ENCODE peak calls at places on chromosomes 11 and 22, in ten cellular contexts. One of them, this sample, is unnamed.
A peak's percentile ranks its signal among the peaks of the same experiment; 100 is the strongest.

GRCh38 chr22:43421914-43422615 is 10.3 kb downstream of the MPPED1 start:
- DNase-seq in stimulated activated CD4-positive, alpha-beta T cell treated with anti-CD3 and anti-CD28 coated beads, Interleukin-12 subunit alpha, Interleukin-12 subunit beta, amount 100 ng/mL, for 4 hours: no peak
- DNase-seq in T1000: no peak
- DNase-seq in activated CD4-positive, alpha-beta T cell treated with anti-CD3 and anti-CD28 coated beads, Interleukin-2, amount 50 U/mL, for 1 hour: no peak
- DNase-seq in NCI-H82: no peak
- DNase-seq in iPS-NIHi11: no peak
- DNase-seq in neural crest cell: no peak
- DNase-seq in COR-L47: no peak
- DNase-seq in midbrain: no peak
- DNase-seq in activated CD8-positive, alpha-beta memory T cell treated with anti-CD3 and anti-CD28 coated beads for 24 hours: no peak
- DNase-seq in this sample: no peak

GRCh38 chr22:44819966-44820631 is 67.7 kb downstream of the ARHGAP8 start:
- DNase-seq in activated CD8-positive, alpha-beta memory T cell treated with anti-CD3 and anti-CD28 coated beads for 24 hours: no peak
- DNase-seq in NCI-H82: no peak
- DNase-seq in activated CD4-positive, alpha-beta T cell treated with anti-CD3 and anti-CD28 coated beads, Interleukin-2, amount 50 U/mL, for 1 hour: no peak
- DNase-seq in iPS-NIHi11: peak; percentile 13
- DNase-seq in stimulated activated CD4-positive, alpha-beta T cell treated with anti-CD3 and anti-CD28 coated beads, Interleukin-12 subunit alpha, Interleukin-12 subunit beta, amount 100 ng/mL, for 4 hours: no peak
- DNase-seq in midbrain: no peak
- DNase-seq in T1000: no peak
- DNase-seq in neural crest cell: no peak
- DNase-seq in COR-L47: no peak
- DNase-seq in this sample: no peak

GRCh38 chr11:117473692-117474091 is 146.0 kb downstream of the CEP164 start:
- DNase-seq in midbrain: no peak
- DNase-seq in COR-L47: peak; percentile 95
- DNase-seq in stimulated activated CD4-positive, alpha-beta T cell treated with anti-CD3 and anti-CD28 coated beads, Interleukin-12 subunit alpha, Interleukin-12 subunit beta, amount 100 ng/mL, for 4 hours: no peak
- DNase-seq in activated CD4-positive, alpha-beta T cell treated with anti-CD3 and anti-CD28 coated beads, Interleukin-2, amount 50 U/mL, for 1 hour: no peak
- DNase-seq in NCI-H82: no peak
- DNase-seq in T1000: no peak
- DNase-seq in neural crest cell: no peak
- DNase-seq in iPS-NIHi11: peak; percentile 31
- DNase-seq in activated CD8-positive, alpha-beta memory T cell treated with anti-CD3 and anti-CD28 coated beads for 24 hours: no peak
- DNase-seq in this sample: no peak

GRCh38 chr22:30873086-30873650 is 95.4 kb downstream of the MORC2 start:
- DNase-seq in activated CD8-positive, alpha-beta memory T cell treated with anti-CD3 and anti-CD28 coated beads for 24 hours: no peak
- DNase-seq in iPS-NIHi11: peak; percentile 13
- DNase-seq in T1000: no peak
- DNase-seq in activated CD4-positive, alpha-beta T cell treated with anti-CD3 and anti-CD28 coated beads, Interleukin-2, amount 50 U/mL, for 1 hour: no peak
- DNase-seq in COR-L47: no peak
- DNase-seq in neural crest cell: no peak
- DNase-seq in stimulated activated CD4-positive, alpha-beta T cell treated with anti-CD3 and anti-CD28 coated beads, Interleukin-12 subunit alpha, Interleukin-12 subunit beta, amount 100 ng/mL, for 4 hours: no peak
- DNase-seq in midbrain: no peak
- DNase-seq in NCI-H82: no peak
- DNase-seq in this sample: no peak

GRCh38 chr11:125401746-125402145 is 94.3 kb downstream of the FEZ1 start:
- DNase-seq in COR-L47: no peak
- DNase-seq in iPS-NIHi11: peak; percentile 60
- DNase-seq in neural crest cell: no peak
- DNase-seq in activated CD4-positive, alpha-beta T cell treated with anti-CD3 and anti-CD28 coated beads, Interleukin-2, amount 50 U/mL, for 1 hour: no peak
- DNase-seq in activated CD8-positive, alpha-beta memory T cell treated with anti-CD3 and anti-CD28 coated beads for 24 hours: no peak
- DNase-seq in T1000: no peak
- DNase-seq in midbrain: no peak
- DNase-seq in stimulated activated CD4-positive, alpha-beta T cell treated with anti-CD3 and anti-CD28 coated beads, Interleukin-12 subunit alpha, Interleukin-12 subunit beta, amount 100 ng/mL, for 4 hours: no peak
- DNase-seq in NCI-H82: peak; percentile 95
- DNase-seq in this sample: no peak

GRCh38 chr11:13767461-13767860 is 99.0 kb downstream of the FAR1 start:
- DNase-seq in T1000: no peak
- DNase-seq in COR-L47: no peak
- DNase-seq in neural crest cell: no peak
- DNase-seq in iPS-NIHi11: no peak
- DNase-seq in activated CD8-positive, alpha-beta memory T cell treated with anti-CD3 and anti-CD28 coated beads for 24 hours: no peak
- DNase-seq in activated CD4-positive, alpha-beta T cell treated with anti-CD3 and anti-CD28 coated beads, Interleukin-2, amount 50 U/mL, for 1 hour: no peak
- DNase-seq in midbrain: no peak
- DNase-seq in stimulated activated CD4-positive, alpha-beta T cell treated with anti-CD3 and anti-CD28 coated beads, Interleukin-12 subunit alpha, Interleukin-12 subunit beta, amount 100 ng/mL, for 4 hours: no peak
- DNase-seq in NCI-H82: no peak
- DNase-seq in this sample: no peak

GRCh38 chr11:75595511-75595910 is 33.5 kb downstream of the SERPINH1 start:
- DNase-seq in neural crest cell: no peak
- DNase-seq in activated CD4-positive, alpha-beta T cell treated with anti-CD3 and anti-CD28 coated beads, Interleukin-2, amount 50 U/mL, for 1 hour: no peak
- DNase-seq in COR-L47: no peak
- DNase-seq in T1000: no peak
- DNase-seq in NCI-H82: no peak
- DNase-seq in iPS-NIHi11: no peak
- DNase-seq in stimulated activated CD4-positive, alpha-beta T cell treated with anti-CD3 and anti-CD28 coated beads, Interleukin-12 subunit alpha, Interleukin-12 subunit beta, amount 100 ng/mL, for 4 hours: no peak
- DNase-seq in midbrain: no peak
- DNase-seq in activated CD8-positive, alpha-beta memory T cell treated with anti-CD3 and anti-CD28 coated beads for 24 hours: no peak
- DNase-seq in this sample: no peak

GRCh38 chr22:45965565-45965962 is 11.4 kb downstream of the WNT7B start:
- DNase-seq in NCI-H82: no peak
- DNase-seq in neural crest cell: no peak
- DNase-seq in iPS-NIHi11: no peak
- DNase-seq in midbrain: no peak
- DNase-seq in T1000: no peak
- DNase-seq in stimulated activated CD4-positive, alpha-beta T cell treated with anti-CD3 and anti-CD28 coated beads, Interleukin-12 subunit alpha, Interleukin-12 subunit beta, amount 100 ng/mL, for 4 hours: no peak
- DNase-seq in activated CD8-positive, alpha-beta memory T cell treated with anti-CD3 and anti-CD28 coated beads for 24 hours: no peak
- DNase-seq in COR-L47: no peak
- DNase-seq in activated CD4-positive, alpha-beta T cell treated with anti-CD3 and anti-CD28 coated beads, Interleukin-2, amount 50 U/mL, for 1 hour: no peak
- DNase-seq in this sample: no peak

GRCh38 chr11:18794956-18795355 is 3.4 kb upstream of the PTPN5 start:
- DNase-seq in neural crest cell: no peak
- DNase-seq in iPS-NIHi11: no peak
- DNase-seq in COR-L47: no peak
- DNase-seq in midbrain: no peak
- DNase-seq in activated CD8-positive, alpha-beta memory T cell treated with anti-CD3 and anti-CD28 coated beads for 24 hours: peak; percentile 9
- DNase-seq in T1000: no peak
- DNase-seq in activated CD4-positive, alpha-beta T cell treated with anti-CD3 and anti-CD28 coated beads, Interleukin-2, amount 50 U/mL, for 1 hour: no peak
- DNase-seq in stimulated activated CD4-positive, alpha-beta T cell treated with anti-CD3 and anti-CD28 coated beads, Interleukin-12 subunit alpha, Interleukin-12 subunit beta, amount 100 ng/mL, for 4 hours: no peak
- DNase-seq in NCI-H82: no peak
- DNase-seq in this sample: no peak

GRCh38 chr11:12677131-12677530 is 2.9 kb downstream of the TEAD1 start:
- DNase-seq in T1000: no peak
- DNase-seq in activated CD8-positive, alpha-beta memory T cell treated with anti-CD3 and anti-CD28 coated beads for 24 hours: no peak
- DNase-seq in COR-L47: peak; percentile 39
- DNase-seq in iPS-NIHi11: no peak
- DNase-seq in stimulated activated CD4-positive, alpha-beta T cell treated with anti-CD3 and anti-CD28 coated beads, Interleukin-12 subunit alpha, Interleukin-12 subunit beta, amount 100 ng/mL, for 4 hours: no peak
- DNase-seq in activated CD4-positive, alpha-beta T cell treated with anti-CD3 and anti-CD28 coated beads, Interleukin-2, amount 50 U/mL, for 1 hour: no peak
- DNase-seq in NCI-H82: peak; percentile 70
- DNase-seq in neural crest cell: no peak
- DNase-seq in midbrain: no peak
- DNase-seq in this sample: no peak

GRCh38 chr11:115408036-115408911 is 95.9 kb downstream of the CADM1 start:
- DNase-seq in NCI-H82: no peak
- DNase-seq in midbrain: peak; percentile 42
- DNase-seq in iPS-NIHi11: no peak
- DNase-seq in activated CD8-positive, alpha-beta memory T cell treated with anti-CD3 and anti-CD28 coated beads for 24 hours: no peak
- DNase-seq in neural crest cell: no peak
- DNase-seq in stimulated activated CD4-positive, alpha-beta T cell treated with anti-CD3 and anti-CD28 coated beads, Interleukin-12 subunit alpha, Interleukin-12 subunit beta, amount 100 ng/mL, for 4 hours: no peak
- DNase-seq in COR-L47: no peak
- DNase-seq in T1000: no peak
- DNase-seq in activated CD4-positive, alpha-beta T cell treated with anti-CD3 and anti-CD28 coated beads, Interleukin-2, amount 50 U/mL, for 1 hour: no peak
- DNase-seq in this sample: no peak

GRCh38 chr22:50399751-50400331 is 56.7 kb downstream of the PPP6R2 start:
- DNase-seq in NCI-H82: peak; percentile 39
- DNase-seq in iPS-NIHi11: peak; percentile 86
- DNase-seq in activated CD4-positive, alpha-beta T cell treated with anti-CD3 and anti-CD28 coated beads, Interleukin-2, amount 50 U/mL, for 1 hour: peak; percentile 8
- DNase-seq in COR-L47: no peak
- DNase-seq in neural crest cell: peak; percentile 33
- DNase-seq in T1000: no peak
- DNase-seq in midbrain: peak; percentile 71
- DNase-seq in stimulated activated CD4-positive, alpha-beta T cell treated with anti-CD3 and anti-CD28 coated beads, Interleukin-12 subunit alpha, Interleukin-12 subunit beta, amount 100 ng/mL, for 4 hours: no peak
- DNase-seq in activated CD8-positive, alpha-beta memory T cell treated with anti-CD3 and anti-CD28 coated beads for 24 hours: no peak
- DNase-seq in this sample: peak; percentile 10

GRCh38 chr22:37079158-37079557 is 27.6 kb downstream of the KCTD17 start:
- DNase-seq in NCI-H82: no peak
- DNase-seq in stimulated activated CD4-positive, alpha-beta T cell treated with anti-CD3 and anti-CD28 coated beads, Interleukin-12 subunit alpha, Interleukin-12 subunit beta, amount 100 ng/mL, for 4 hours: no peak
- DNase-seq in activated CD8-positive, alpha-beta memory T cell treated with anti-CD3 and anti-CD28 coated beads for 24 hours: peak; percentile 73
- DNase-seq in neural crest cell: no peak
- DNase-seq in COR-L47: no peak
- DNase-seq in midbrain: no peak
- DNase-seq in activated CD4-positive, alpha-beta T cell treated with anti-CD3 and anti-CD28 coated beads, Interleukin-2, amount 50 U/mL, for 1 hour: no peak
- DNase-seq in iPS-NIHi11: no peak
- DNase-seq in T1000: no peak
- DNase-seq in this sample: no peak

GRCh38 chr11:1826552-1827094 is 8.2 kb upstream of the SYT8 start:
- DNase-seq in T1000: no peak
- DNase-seq in stimulated activated CD4-positive, alpha-beta T cell treated with anti-CD3 and anti-CD28 coated beads, Interleukin-12 subunit alpha, Interleukin-12 subunit beta, amount 100 ng/mL, for 4 hours: no peak
- DNase-seq in COR-L47: no peak
- DNase-seq in activated CD8-positive, alpha-beta memory T cell treated with anti-CD3 and anti-CD28 coated beads for 24 hours: no peak
- DNase-seq in activated CD4-positive, alpha-beta T cell treated with anti-CD3 and anti-CD28 coated beads, Interleukin-2, amount 50 U/mL, for 1 hour: no peak
- DNase-seq in midbrain: no peak
- DNase-seq in NCI-H82: peak; percentile 32
- DNase-seq in iPS-NIHi11: peak; percentile 64
- DNase-seq in neural crest cell: no peak
- DNase-seq in this sample: no peak

GRCh38 chr22:47446331-47446730 is 683.9 kb downstream of the TBC1D22A start:
- DNase-seq in iPS-NIHi11: no peak
- DNase-seq in T1000: no peak
- DNase-seq in stimulated activated CD4-positive, alpha-beta T cell treated with anti-CD3 and anti-CD28 coated beads, Interleukin-12 subunit alpha, Interleukin-12 subunit beta, amount 100 ng/mL, for 4 hours: no peak
- DNase-seq in COR-L47: no peak
- DNase-seq in neural crest cell: no peak
- DNase-seq in NCI-H82: no peak
- DNase-seq in activated CD4-positive, alpha-beta T cell treated with anti-CD3 and anti-CD28 coated beads, Interleukin-2, amount 50 U/mL, for 1 hour: no peak
- DNase-seq in midbrain: no peak
- DNase-seq in activated CD8-positive, alpha-beta memory T cell treated with anti-CD3 and anti-CD28 coated beads for 24 hours: peak; percentile 7
- DNase-seq in this sample: no peak

GRCh38 chr11:94201004-94201465 is 72.4 kb downstream of the PANX1 start:
- DNase-seq in COR-L47: no peak
- DNase-seq in T1000: peak; percentile 17
- DNase-seq in activated CD8-positive, alpha-beta memory T cell treated with anti-CD3 and anti-CD28 coated beads for 24 hours: no peak
- DNase-seq in stimulated activated CD4-positive, alpha-beta T cell treated with anti-CD3 and anti-CD28 coated beads, Interleukin-12 subunit alpha, Interleukin-12 subunit beta, amount 100 ng/mL, for 4 hours: no peak
- DNase-seq in NCI-H82: no peak
- DNase-seq in activated CD4-positive, alpha-beta T cell treated with anti-CD3 and anti-CD28 coated beads, Interleukin-2, amount 50 U/mL, for 1 hour: no peak
- DNase-seq in neural crest cell: no peak
- DNase-seq in iPS-NIHi11: no peak
- DNase-seq in midbrain: no peak
- DNase-seq in this sample: no peak

GRCh38 chr22:44399906-44400762 is 87.4 kb upstream of the SHISAL1 start:
- DNase-seq in T1000: no peak
- DNase-seq in iPS-NIHi11: peak; percentile 4
- DNase-seq in neural crest cell: no peak
- DNase-seq in stimulated activated CD4-positive, alpha-beta T cell treated with anti-CD3 and anti-CD28 coated beads, Interleukin-12 subunit alpha, Interleukin-12 subunit beta, amount 100 ng/mL, for 4 hours: no peak
- DNase-seq in activated CD4-positive, alpha-beta T cell treated with anti-CD3 and anti-CD28 coated beads, Interleukin-2, amount 50 U/mL, for 1 hour: no peak
- DNase-seq in activated CD8-positive, alpha-beta memory T cell treated with anti-CD3 and anti-CD28 coated beads for 24 hours: peak; percentile 35
- DNase-seq in COR-L47: no peak
- DNase-seq in NCI-H82: no peak
- DNase-seq in midbrain: no peak
- DNase-seq in this sample: no peak

GRCh38 chr11:17719028-17719939 is at the start of gene MYOD1:
- DNase-seq in neural crest cell: no peak
- DNase-seq in T1000: no peak
- DNase-seq in activated CD4-positive, alpha-beta T cell treated with anti-CD3 and anti-CD28 coated beads, Interleukin-2, amount 50 U/mL, for 1 hour: no peak
- DNase-seq in activated CD8-positive, alpha-beta memory T cell treated with anti-CD3 and anti-CD28 coated beads for 24 hours: no peak
- DNase-seq in COR-L47: peak; percentile 24
- DNase-seq in iPS-NIHi11: peak; percentile 84
- DNase-seq in NCI-H82: peak; percentile 50
- DNase-seq in midbrain: no peak
- DNase-seq in stimulated activated CD4-positive, alpha-beta T cell treated with anti-CD3 and anti-CD28 coated beads, Interleukin-12 subunit alpha, Interleukin-12 subunit beta, amount 100 ng/mL, for 4 hours: no peak
- DNase-seq in this sample: no peak

GRCh38 chr22:47781024-47781423 is 1018.6 kb downstream of the TBC1D22A start:
- DNase-seq in NCI-H82: no peak
- DNase-seq in neural crest cell: no peak
- DNase-seq in COR-L47: no peak
- DNase-seq in stimulated activated CD4-positive, alpha-beta T cell treated with anti-CD3 and anti-CD28 coated beads, Interleukin-12 subunit alpha, Interleukin-12 subunit beta, amount 100 ng/mL, for 4 hours: no peak
- DNase-seq in iPS-NIHi11: no peak
- DNase-seq in midbrain: no peak
- DNase-seq in activated CD4-positive, alpha-beta T cell treated with anti-CD3 and anti-CD28 coated beads, Interleukin-2, amount 50 U/mL, for 1 hour: no peak
- DNase-seq in activated CD8-positive, alpha-beta memory T cell treated with anti-CD3 and anti-CD28 coated beads for 24 hours: no peak
- DNase-seq in T1000: no peak
- DNase-seq in this sample: no peak

GRCh38 chr11:74870485-74870884 is 78.4 kb downstream of the XRRA1 start:
- DNase-seq in iPS-NIHi11: peak; percentile 25
- DNase-seq in midbrain: no peak
- DNase-seq in neural crest cell: no peak
- DNase-seq in activated CD8-positive, alpha-beta memory T cell treated with anti-CD3 and anti-CD28 coated beads for 24 hours: no peak
- DNase-seq in T1000: no peak
- DNase-seq in NCI-H82: peak; percentile 69
- DNase-seq in COR-L47: no peak
- DNase-seq in stimulated activated CD4-positive, alpha-beta T cell treated with anti-CD3 and anti-CD28 coated beads, Interleukin-12 subunit alpha, Interleukin-12 subunit beta, amount 100 ng/mL, for 4 hours: no peak
- DNase-seq in activated CD4-positive, alpha-beta T cell treated with anti-CD3 and anti-CD28 coated beads, Interleukin-2, amount 50 U/mL, for 1 hour: no peak
- DNase-seq in this sample: peak; percentile 49

GRCh38 chr11:14854057-14854456 is 38.0 kb downstream of the CYP2R1 start:
- DNase-seq in neural crest cell: no peak
- DNase-seq in COR-L47: no peak
- DNase-seq in NCI-H82: no peak
- DNase-seq in iPS-NIHi11: no peak
- DNase-seq in stimulated activated CD4-positive, alpha-beta T cell treated with anti-CD3 and anti-CD28 coated beads, Interleukin-12 subunit alpha, Interleukin-12 subunit beta, amount 100 ng/mL, for 4 hours: no peak
- DNase-seq in activated CD4-positive, alpha-beta T cell treated with anti-CD3 and anti-CD28 coated beads, Interleukin-2, amount 50 U/mL, for 1 hour: no peak
- DNase-seq in midbrain: no peak
- DNase-seq in T1000: no peak
- DNase-seq in activated CD8-positive, alpha-beta memory T cell treated with anti-CD3 and anti-CD28 coated beads for 24 hours: no peak
- DNase-seq in this sample: no peak

GRCh38 chr11:34654491-34655334 is 33.8 kb downstream of the EHF start:
- DNase-seq in activated CD4-positive, alpha-beta T cell treated with anti-CD3 and anti-CD28 coated beads, Interleukin-2, amount 50 U/mL, for 1 hour: no peak
- DNase-seq in T1000: no peak
- DNase-seq in activated CD8-positive, alpha-beta memory T cell treated with anti-CD3 and anti-CD28 coated beads for 24 hours: no peak
- DNase-seq in NCI-H82: no peak
- DNase-seq in iPS-NIHi11: peak; percentile 26
- DNase-seq in neural crest cell: no peak
- DNase-seq in midbrain: peak; percentile 54
- DNase-seq in stimulated activated CD4-positive, alpha-beta T cell treated with anti-CD3 and anti-CD28 coated beads, Interleukin-12 subunit alpha, Interleukin-12 subunit beta, amount 100 ng/mL, for 4 hours: no peak
- DNase-seq in COR-L47: peak; percentile 71
- DNase-seq in this sample: no peak

This sample was measured in CD4-positive, CD25-positive, alpha-beta regulatory T cell.